ENCODE peak calls at places on chromosomes 7 and 10, in four cellular contexts. N, P, I and H are unnamed samples. For H3K9me3, the result is how much of the 10 kb centered on the place peaks cover.

GRCh38 chr7:54882121-54882520 is 123.1 kb upstream of the SEC61G start:
- DNase-seq in P (no peak), N (no peak), I (no peak), H (no peak)

GRCh38 chr10:124092270-124093075 is 925 bp downstream of the CHST15 start:
- DNase-seq in I (peak), N (peak), P (peak), H (peak)

GRCh38 chr7:101820703-101821102 is 3.3 kb downstream of the CUX1 start:
- DNase-seq in I (no peak), P (no peak), N (no peak), H (no peak)

GRCh38 chr7:47336178-47337020 is 245.5 kb downstream of the TNS3 start:
- DNase-seq in P (no peak), N (peak), I (peak), H (peak)

GRCh38 chr10:75072727-75073126 is 38.7 kb upstream of the SAMD8 start:
- DNase-seq in N (no peak), P (no peak), I (no peak), H (no peak)

GRCh38 chr10:71945819-71946474 is 18.2 kb upstream of the CHST3 start:
- DNase-seq in P (no peak), I (no peak), N (peak), H (no peak)

GRCh38 chr7:130444230-130444629 is 3.4 kb upstream of the CEP41 start:
- DNase-seq in I (no peak), N (peak), P (no peak), H (no peak)

GRCh38 chr10:75399461-75400162 is 2.0 kb downstream of the ZNF503 start:
- DNase-seq in N (peak), P (peak), I (peak), H (peak)

GRCh38 chr10:72802291-72803118 is 91.0 kb upstream of the OIT3 start:
- DNase-seq in I (no peak), N (peak), P (no peak), H (no peak)

GRCh38 chr10:71623098-71623985 is 96.2 kb downstream of the C10orf105 start:
- DNase-seq in P (no peak), N (peak), I (no peak), H (no peak)

GRCh38 chr10:71766717-71767419 is 6.5 kb downstream of the VSIR start:
- DNase-seq in P (peak), N (peak), I (peak), H (peak)

GRCh38 chr7:140501941-140502340 is 22.6 kb upstream of the MKRN1 start:
- DNase-seq in P (peak), N (no peak), I (no peak), H (no peak)

GRCh38 chr7:10889266-10889898 is 84.3 kb upstream of the PHF14 start:
- DNase-seq in I (no peak), N (peak), P (peak), H (no peak)

GRCh38 chr10:48655426-48656240 is 29.0 kb upstream of the WDFY4 start:
- DNase-seq in I (peak), N (peak), P (peak), H (no peak)

GRCh38 chr10:97134983-97135382 is 50.8 kb downstream of the SLIT1 start:
- DNase-seq in P (no peak), N (no peak), I (no peak), H (no peak)

GRCh38 chr10:114868801-114869200 is 47.2 kb downstream of the FHIP2A start:
- DNase-seq in N (peak), I (no peak), P (no peak), H (no peak)

GRCh38 chr10:50310560-50311174 is 59.4 kb upstream of the ASAH2 start:
- DNase-seq in P (peak), I (no peak), N (no peak), H (no peak)

GRCh38 chr10:5534880-5535856 is 10.4 kb downstream of the CALML3 start:
- DNase-seq in I (peak), P (no peak), N (peak), H (no peak)

GRCh38 chr10:113689057-113689456 is 9.3 kb downstream of the CASP7 start:
- DNase-seq in I (no peak), N (no peak), P (no peak), H (no peak)
- H3K9me3 ChIP-seq in I (under half), N (under half), P (under half), H (under half)

GRCh38 chr10:10489086-10489485 is 528.6 kb upstream of the CELF2 start:
- DNase-seq in I (no peak), P (no peak), N (no peak), H (no peak)
- H3K9me3 ChIP-seq in I (under half), P (under half), N (under half), H (under half)

GRCh38 chr7:115096262-115096661 is 174.4 kb downstream of the MDFIC start:
- DNase-seq in I (no peak), P (no peak), N (no peak), H (no peak)

GRCh38 chr7:115099906-115100305 is 178.0 kb downstream of the MDFIC start:
- DNase-seq in P (no peak), I (no peak), N (peak), H (no peak)

GRCh38 chr7:115101199-115101598 is 179.3 kb downstream of the MDFIC start:
- DNase-seq in I (no peak), N (no peak), P (no peak), H (no peak)

GRCh38 chr7:115094163-115094562 is 172.3 kb downstream of the MDFIC start:
- DNase-seq in N (no peak), I (no peak), P (no peak), H (no peak)

DNA sequence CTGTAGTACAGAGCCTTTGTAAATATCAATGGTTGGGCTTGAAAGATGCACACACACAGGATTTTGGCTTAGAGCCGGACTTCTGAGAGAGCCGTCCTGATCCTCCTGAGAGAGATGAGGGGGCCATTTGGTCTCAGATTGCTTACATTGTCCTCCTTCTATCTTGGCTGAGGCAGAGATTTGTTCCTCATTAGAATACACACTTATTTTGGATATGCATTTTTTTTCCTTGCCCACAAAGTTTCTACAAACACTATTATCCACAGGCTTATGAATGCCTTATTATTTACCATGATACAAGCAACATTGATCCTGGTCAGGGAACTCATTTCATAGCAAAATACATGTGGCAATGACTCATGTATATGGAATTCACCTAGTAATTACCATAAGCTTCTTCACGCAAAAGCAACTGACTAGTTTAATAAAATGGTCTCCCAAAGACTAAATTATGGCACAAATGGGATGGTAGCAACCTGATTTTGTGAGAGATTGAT is 175.3 kb downstream of the MDFIC start:
- DNase-seq in P (no peak), N (peak), I (no peak), H (no peak)
- H3K9me3 ChIP-seq in P (under half), N (under half), I (under half), H (under half)

DNA sequence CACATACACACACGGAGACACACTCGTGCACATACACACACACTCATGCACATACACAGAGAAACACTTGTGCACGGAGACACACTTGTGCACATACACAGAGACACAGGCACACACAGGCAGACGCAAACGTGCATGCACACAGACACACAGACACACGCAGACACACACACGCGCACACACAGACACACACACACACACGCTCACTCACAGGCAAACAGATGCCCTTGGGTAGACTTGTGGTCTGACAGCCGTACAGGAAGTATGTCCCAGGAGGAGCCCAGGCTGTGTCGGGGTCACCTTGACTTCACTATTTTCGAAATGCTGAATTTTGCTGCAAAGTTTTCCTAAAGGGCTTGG is 538.0 kb downstream of the DNAJB6 start:
- DNase-seq in N (no peak), I (no peak), P (no peak), H (no peak)
- H3K9me3 ChIP-seq in N (under half), I (under half), P (under half), H (under half)

DNA sequence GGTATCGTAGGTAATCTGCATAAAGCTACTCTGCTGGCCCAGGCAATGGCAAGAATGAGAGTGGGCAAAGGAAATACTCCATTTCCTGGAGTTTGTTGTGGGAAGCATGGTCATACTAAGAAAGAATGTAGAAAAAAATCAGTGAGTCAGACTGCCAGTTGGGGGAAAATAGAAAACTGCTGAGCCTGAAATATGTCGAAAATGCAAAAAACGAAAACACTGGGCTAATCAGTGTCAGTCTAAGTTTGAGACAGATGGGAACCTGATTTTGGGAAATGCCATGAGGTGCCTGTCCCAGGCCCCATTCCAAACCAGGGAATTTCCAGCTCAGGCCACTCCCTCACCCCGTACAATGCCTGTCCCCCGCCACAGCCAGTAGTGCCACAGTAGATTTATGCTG is 150.0 kb downstream of the ZNF33B start:
- DNase-seq in N (no peak), P (no peak), I (no peak), H (no peak)
- H3K9me3 ChIP-seq in N (under half), P (under half), I (under half), H (under half)

GRCh38 chr10:98920362-98920761 is 315.3 kb downstream of the HPSE2 start:
- DNase-seq in P (no peak), I (no peak), N (no peak), H (no peak)

GRCh38 chr10:98919899-98920298 is 315.8 kb downstream of the HPSE2 start:
- DNase-seq in I (no peak), P (no peak), N (no peak), H (no peak)

GRCh38 chr10:98917828-98918227 is 317.8 kb downstream of the HPSE2 start:
- DNase-seq in N (no peak), I (no peak), P (no peak), H (no peak)

GRCh38 chr10:98921381-98921780 is 314.3 kb downstream of the HPSE2 start:
- DNase-seq in P (no peak), N (no peak), I (no peak), H (no peak)

GRCh38 chr10:98920807-98921206 is 314.8 kb downstream of the HPSE2 start:
- DNase-seq in I (no peak), N (no peak), P (no peak), H (no peak)
- H3K9me3 ChIP-seq in I (under half), N (under half), P (under half), H (under half)

GRCh38 chr10:128512767-128513166 is 386.5 kb upstream of the MKI67 start:
- DNase-seq in N (no peak), I (no peak), P (no peak), H (no peak)
- H3K9me3 ChIP-seq in N (under half), I (under half), P (under half), H (under half)

GRCh38 chr7:158419238-158419785 is 168.3 kb downstream of the PTPRN2 start:
- DNase-seq in I (peak), P (no peak), N (no peak), H (no peak)

GRCh38 chr7:158413962-158414961 is 173.4 kb downstream of the PTPRN2 start:
- DNase-seq in P (no peak), I (no peak), N (peak), H (no peak)

GRCh38 chr7:158420591-158421340 is 166.9 kb downstream of the PTPRN2 start:
- DNase-seq in N (no peak), I (peak), P (no peak), H (no peak)

GRCh38 chr7:158415316-158415715 is 172.3 kb downstream of the PTPRN2 start:
- DNase-seq in N (no peak), P (no peak), I (peak), H (no peak)

GRCh38 chr7:158416283-158416933 is 171.2 kb downstream of the PTPRN2 start:
- DNase-seq in I (peak), N (no peak), P (no peak), H (no peak)
- H3K9me3 ChIP-seq in I (under half), N (under half), P (under half), H (under half)

DNA sequence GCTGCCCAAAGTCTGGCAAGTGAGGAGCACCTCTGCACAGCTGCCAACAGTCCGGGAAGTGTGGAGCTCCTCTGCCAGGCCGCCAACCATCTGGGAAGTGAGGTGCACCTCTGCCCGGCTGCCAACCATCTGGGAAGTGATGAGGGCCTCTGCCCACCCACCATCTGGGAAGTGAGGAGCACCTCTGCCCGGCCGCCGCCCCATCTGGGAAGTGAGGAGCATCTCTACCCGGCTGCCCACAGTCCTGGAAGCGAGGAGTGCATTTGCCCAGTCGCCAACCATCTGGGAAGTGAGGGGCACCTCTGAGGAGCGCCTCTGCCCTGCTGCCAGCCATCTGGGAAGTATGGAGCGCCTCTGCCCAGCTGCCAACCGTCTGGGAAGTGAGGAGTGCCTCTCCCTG is 893.7 kb downstream of the TYW1 start:
- DNase-seq in N (no peak), I (no peak), P (no peak), H (no peak)
- H3K9me3 ChIP-seq in N (under half), I (under half), P (under half), H (under half)

GRCh38 chr7:64102656-64103400 is 57.6 kb downstream of the ZNF727 start:
- DNase-seq in P (no peak), N (no peak), I (peak), H (peak)

GRCh38 chr7:64101943-64102655 is 56.9 kb downstream of the ZNF727 start:
- DNase-seq in I (peak), N (no peak), P (no peak), H (peak)

GRCh38 chr7:64099656-64100531 is 54.7 kb downstream of the ZNF727 start:
- DNase-seq in P (no peak), N (no peak), I (peak), H (peak)

GRCh38 chr7:64101126-64101942 is 56.1 kb downstream of the ZNF727 start:
- DNase-seq in I (peak), N (no peak), P (no peak), H (peak)
- H3K9me3 ChIP-seq in I (under half), N (under half), P (under half), H (under half)